ENCODE peak calls at places on chromosomes 5 and 9, in nine cellular contexts. U is adrenal gland, M is K562, W is heart left ventricle, E is IMR-90, L is ovary, A is spleen, K is tibial nerve, Q is breast epithelium. P is an unnamed sample.
A peak's percentile ranks its signal among the peaks of the same experiment; 100 is the strongest.

GRCh38 chr5:57338068-57338848 is 144.4 kb downstream of the ACTBL2 start:
- DNase-seq in U (no peak), M (peak; percentile 37), W (no peak), E (no peak), L (no peak), A (no peak), K (no peak), Q (no peak), P (peak; percentile 23)

GRCh38 chr5:159504857-159505304 is 174.6 kb upstream of the IL12B start:
- DNase-seq in U (peak; percentile 55), M (no peak), W (no peak), E (peak; percentile 78), L (peak; percentile 68), A (no peak), K (peak; percentile 26), Q (no peak), P (peak; percentile 58)

GRCh38 chr9:91282292-91282691 is 79.4 kb downstream of the AUH start:
- DNase-seq in U (no peak), M (no peak), W (no peak), E (peak; percentile 61), L (no peak), A (no peak), K (no peak), Q (no peak), P (no peak)

GRCh38 chr5:56319281-56320242 is 86.4 kb upstream of the ANKRD55 start:
- DNase-seq in U (no peak), M (no peak), W (peak; percentile 74), E (peak; percentile 78), L (peak; percentile 28), A (no peak), K (peak; percentile 28), Q (no peak), P (no peak)

GRCh38 chr5:80659111-80659510 is 4.3 kb upstream of the DHFR start:
- DNase-seq in U (no peak), M (no peak), W (no peak), E (peak; percentile 48), L (no peak), A (no peak), K (no peak), Q (no peak), P (no peak)

GRCh38 chr5:32254987-32255900 is 57.5 kb downstream of the MTMR12 start:
- DNase-seq in U (no peak), M (no peak), W (no peak), E (peak; percentile 29), L (no peak), A (no peak), K (no peak), Q (peak; percentile 61), P (no peak)

GRCh38 chr9:11233693-11234092 is 620.9 kb upstream of the PTPRD start:
- DNase-seq in U (no peak), M (no peak), W (no peak), E (no peak), L (no peak), A (no peak), K (no peak), Q (no peak), P (no peak)

GRCh38 chr5:150469718-150470470 is 20.4 kb upstream of the RPS14 start:
- DNase-seq in U (peak; percentile 41), M (no peak), W (no peak), E (peak; percentile 98), L (no peak), A (no peak), K (no peak), Q (no peak), P (no peak)

GRCh38 chr5:62473209-62473608 is 60.6 kb downstream of the IPO11 start:
- DNase-seq in U (no peak), M (no peak), W (no peak), E (peak; percentile 46), L (no peak), A (no peak), K (no peak), Q (no peak), P (no peak)

GRCh38 chr5:73482383-73483193 is 15.7 kb upstream of the BTF3 start:
- DNase-seq in U (no peak), M (no peak), W (no peak), E (peak; percentile 86), L (no peak), A (no peak), K (no peak), Q (no peak), P (no peak)

GRCh38 chr9:36485647-36486453 is 85.8 kb upstream of the RNF38 start:
- DNase-seq in U (peak; percentile 40), M (no peak), W (no peak), E (peak; percentile 17), L (peak; percentile 34), A (no peak), K (no peak), Q (no peak), P (no peak)

GRCh38 chr5:142871880-142872200 is 101.7 kb downstream of the ARHGAP26 start:
- DNase-seq in U (no peak), M (no peak), W (no peak), E (peak; percentile 29), L (no peak), A (peak; percentile 71), K (no peak), Q (no peak), P (no peak)

GRCh38 chr5:34436761-34437501 is 219.2 kb upstream of the RAI14 start:
- DNase-seq in U (no peak), M (no peak), W (no peak), E (peak; percentile 79), L (no peak), A (no peak), K (no peak), Q (no peak), P (no peak)

GRCh38 chr9:26669641-26670040 is 223.0 kb downstream of the CAAP1 start:
- DNase-seq in U (no peak), M (no peak), W (no peak), E (no peak), L (no peak), A (no peak), K (no peak), Q (no peak), P (no peak)

GRCh38 chr9:27194401-27195091 is 85.5 kb downstream of the TEK start:
- DNase-seq in U (no peak), M (no peak), W (no peak), E (peak; percentile 87), L (no peak), A (no peak), K (no peak), Q (no peak), P (peak; percentile 47)

GRCh38 chr9:18393340-18394130 is 80.4 kb upstream of the ADAMTSL1 start:
- DNase-seq in U (peak; percentile 82), M (no peak), W (no peak), E (peak; percentile 96), L (peak; percentile 71), A (no peak), K (peak; percentile 51), Q (peak; percentile 72), P (peak; percentile 42)

GRCh38 chr5:27598576-27598975 is 560.2 kb upstream of the CDH9 start:
- DNase-seq in U (no peak), M (no peak), W (no peak), E (no peak), L (no peak), A (no peak), K (no peak), Q (no peak), P (no peak)

GRCh38 chr5:150192462-150192861 is 2.6 kb downstream of the SLC6A7 start:
- DNase-seq in U (no peak), M (no peak), W (no peak), E (no peak), L (no peak), A (no peak), K (no peak), Q (no peak), P (no peak)

DNA sequence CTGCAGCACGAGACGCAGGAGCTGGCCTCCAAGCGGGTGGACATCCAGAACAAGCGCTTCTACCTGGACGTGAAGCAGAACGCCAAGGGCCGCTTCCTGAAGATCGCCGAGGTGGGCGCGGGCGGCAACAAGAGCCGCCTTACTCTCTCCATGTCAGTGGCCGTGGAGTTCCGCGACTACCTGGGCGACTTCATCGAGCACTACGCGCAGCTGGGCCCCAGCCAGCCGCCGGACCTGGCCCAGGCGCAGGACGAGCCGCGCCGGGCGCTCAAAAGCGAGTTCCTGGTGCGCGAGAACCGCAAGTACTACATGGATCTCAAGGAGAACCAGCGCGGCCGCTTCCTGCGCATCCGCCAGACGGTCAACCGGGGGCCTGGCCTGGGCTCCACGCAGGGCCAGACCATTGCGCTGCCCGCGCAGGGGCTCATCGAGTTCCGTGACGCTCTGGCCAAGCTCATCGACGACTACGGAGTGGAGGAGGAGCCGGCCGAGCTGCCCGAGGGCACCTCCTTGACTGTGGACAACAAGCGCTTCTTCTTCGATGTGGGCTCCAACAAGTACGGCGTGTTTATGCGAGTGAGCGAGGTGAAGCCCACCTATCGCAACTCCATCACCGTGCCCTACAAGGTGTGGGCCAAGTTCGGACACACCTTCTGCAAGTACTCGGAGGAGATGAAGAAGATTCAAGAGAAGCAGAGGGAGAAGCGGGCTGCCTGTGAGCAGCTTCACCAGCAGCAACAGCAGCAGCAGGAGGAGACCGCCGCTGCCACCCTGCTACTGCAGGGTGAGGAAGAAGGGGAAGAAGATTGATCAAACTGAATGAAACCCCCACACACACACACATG is 654 bp downstream of the PURA start:
- DNase-seq in U (peak; percentile 86), M (peak; percentile 48), W (peak; percentile 85), E (peak; percentile 55), L (peak; percentile 59), A (peak; percentile 95), K (peak; percentile 20), Q (peak; percentile 80), P (no peak)
- TF ChIP-seq POLR2A in U (peak; percentile 62), M (no peak), W (no peak), E (no peak), L (no peak), A (no peak), K (no peak), Q (peak; percentile 9), P (no peak)

DNA sequence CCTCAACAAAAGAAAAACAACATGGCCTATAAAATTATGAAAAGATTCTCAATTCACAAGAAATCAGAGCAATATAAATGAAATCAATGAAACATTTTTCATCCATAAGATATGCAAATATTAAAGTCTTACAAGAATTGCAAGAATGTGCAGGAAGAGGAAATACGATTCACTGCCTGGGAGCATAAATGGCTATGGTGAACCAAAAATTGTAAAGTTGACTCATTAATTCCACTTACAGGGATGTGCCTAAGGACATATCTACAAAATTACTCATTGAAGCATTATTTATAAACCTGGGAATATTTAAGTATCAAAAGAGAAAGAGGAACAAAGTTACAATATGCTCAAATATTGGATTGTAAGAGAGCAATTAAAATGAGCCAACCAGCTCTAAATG is 6.9 kb upstream of the NIPSNAP3A start:
- DNase-seq in U (no peak), M (no peak), W (no peak), E (peak; percentile 64), L (no peak), A (no peak), K (no peak), Q (no peak), P (peak; percentile 16)
- TF ChIP-seq POLR2A in U (no peak), M (no peak), W (no peak), E (no peak), L (no peak), A (no peak), K (no peak), Q (no peak), P (no peak)

GRCh38 chr9:69469136-69469535 is 144.1 kb downstream of the ENTREP1 start:
- DNase-seq in U (no peak), M (no peak), W (no peak), E (peak; percentile 28), L (no peak), A (no peak), K (no peak), Q (no peak), P (no peak)
- TF ChIP-seq POLR2A in U (no peak), M (no peak), W (no peak), E (no peak), L (no peak), A (no peak), K (no peak), Q (no peak), P (no peak)

GRCh38 chr5:81750308-81751008 is 439 bp downstream of the SSBP2 start:
- DNase-seq in U (no peak), M (no peak), W (peak; percentile 73), E (no peak), L (no peak), A (no peak), K (no peak), Q (peak; percentile 52), P (peak; percentile 14)
- TF ChIP-seq POLR2A in U (peak; percentile 70), M (no peak), W (peak; percentile 77), E (peak; percentile 10), L (no peak), A (no peak), K (no peak), Q (no peak), P (no peak)